ENCODE peak calls at places on chromosomes 1 and 21, in five cellular contexts. Y is DMS 273 treated with DMSO at 0.1 percent for 48 hours, S is GM20000, W is sigmoid colon, I is T follicular helper cell. U is an unnamed sample.

GRCh38 chr1:41427022-41427942 is 57.2 kb downstream of the EDN2 start:
- DNase-seq in Y (no peak), S (no peak), W (no peak), I (no peak), U (no peak)

GRCh38 chr21:46317710-46318463 is 5.8 kb downstream of the C21orf58 start:
- DNase-seq in Y (no peak), S (no peak), W (no peak), I (no peak), U (peak; percentile 54)

GRCh38 chr1:76939107-76939816 is 72.0 kb downstream of the ST6GALNAC5 start:
- DNase-seq in Y (no peak), S (peak; percentile 11), W (no peak), I (no peak), U (no peak)

GRCh38 chr1:247448107-247448778 is 9.7 kb downstream of the OR2B11 start:
- DNase-seq in Y (no peak), S (no peak), W (peak; percentile 76), I (no peak), U (peak; percentile 71)

GRCh38 chr1:8412183-8412831 is 94.4 kb downstream of the SLC45A1 start:
- DNase-seq in Y (no peak), S (no peak), W (peak; percentile 90), I (no peak), U (no peak)

GRCh38 chr21:45410151-45410864 is 5.3 kb downstream of the COL18A1 start:
- DNase-seq in Y (no peak), S (no peak), W (peak; percentile 60), I (no peak), U (no peak)

GRCh38 chr1:109850194-109850593 is 60.5 kb upstream of the CSF1 start:
- DNase-seq in Y (no peak), S (no peak), W (no peak), I (no peak), U (no peak)

GRCh38 chr1:165143437-165144065 is 213.0 kb downstream of the LMX1A start:
- DNase-seq in Y (no peak), S (peak; percentile 16), W (no peak), I (no peak), U (peak; percentile 84)

GRCh38 chr1:208475449-208475848 is 231.3 kb upstream of the PLXNA2 start:
- DNase-seq in Y (no peak), S (no peak), W (peak; percentile 67), I (no peak), U (no peak)

GRCh38 chr21:16424331-16424749 is 694.6 kb downstream of the USP25 start:
- DNase-seq in Y (no peak), S (no peak), W (no peak), I (no peak), U (no peak)

GRCh38 chr1:48013270-48013669 is 16.1 kb upstream of the TRABD2B start:
- DNase-seq in Y (no peak), S (no peak), W (no peak), I (no peak), U (no peak)

GRCh38 chr1:182795563-182796228 is 6.1 kb downstream of the NPL start:
- DNase-seq in Y (no peak), S (no peak), W (no peak), I (no peak), U (no peak)

GRCh38 chr1:151837197-151837596 is 2.4 kb downstream of the C2CD4D start:
- DNase-seq in Y (no peak), S (no peak), W (no peak), I (no peak), U (no peak)

GRCh38 chr1:55712148-55712547 is 497.0 kb upstream of the USP24 start:
- DNase-seq in Y (no peak), S (no peak), W (no peak), I (no peak), U (no peak)

GRCh38 chr1:64956241-64956640 is 10.1 kb downstream of the JAK1 start:
- DNase-seq in Y (no peak), S (no peak), W (no peak), I (no peak), U (no peak)

GRCh38 chr1:63864224-63864623 is 90.4 kb downstream of the ROR1 start:
- DNase-seq in Y (no peak), S (no peak), W (no peak), I (no peak), U (no peak)

GRCh38 chr1:221858758-221859157 is 116.9 kb upstream of the DUSP10 start:
- DNase-seq in Y (no peak), S (no peak), W (no peak), I (no peak), U (no peak)

GRCh38 chr1:118988186-118989005 is at the start of gene TBX15:
- DNase-seq in Y (no peak), S (no peak), W (no peak), I (no peak), U (peak; percentile 79)

GRCh38 chr1:7641587-7642417 is 129.3 kb upstream of the VAMP3 start:
- DNase-seq in Y (no peak), S (no peak), W (no peak), I (no peak), U (no peak)

GRCh38 chr1:149949911-149950310 is 13.2 kb upstream of the MTMR11 start:
- DNase-seq in Y (no peak), S (no peak), W (no peak), I (no peak), U (no peak)

GRCh38 chr1:241323510-241323909 is 33.5 kb downstream of the RGS7 start:
- DNase-seq in Y (no peak), S (peak; percentile 14), W (no peak), I (no peak), U (peak; percentile 82)

GRCh38 chr1:81731989-81732388 is 68.7 kb upstream of the ADGRL2 start:
- DNase-seq in Y (no peak), S (no peak), W (no peak), I (no peak), U (no peak)

GRCh38 chr1:161115132-161115711 is 2.6 kb downstream of the PFDN2 start:
- DNase-seq in Y (no peak), S (no peak), W (no peak), I (no peak), U (no peak)

U was measured in H1.